ENCODE peak calls at places on chromosomes 2 and 18, in eight cellular contexts. E, H, I, C, W, R, L and M are unnamed samples.
A peak's percentile ranks its signal among the peaks of the same experiment; 100 is the strongest.

GRCh38 chr18:50638623-50639398 is 78.9 kb downstream of the MAPK4 start:
- DNase-seq in H (no peak), L (no peak), W (no peak), C (no peak), E (no peak), I (no peak), R (no peak), M (no peak)

GRCh38 chr2:3040066-3040428 is 337.6 kb downstream of the EIPR1 start:
- DNase-seq in L (no peak), C (no peak), H (no peak), W (no peak), I (no peak), R (no peak), E (no peak), M (no peak)

GRCh38 chr2:206192157-206192556 is 32.5 kb downstream of the EEF1B2 start:
- DNase-seq in R (no peak), L (no peak), W (no peak), I (no peak), C (no peak), E (no peak), H (no peak), M (no peak)

GRCh38 chr2:5520352-5520996 is 171.7 kb upstream of the SOX11 start:
- DNase-seq in I (no peak), E (no peak), W (no peak), R (no peak), H (no peak), C (peak; percentile 75), L (no peak), M (no peak)

GRCh38 chr2:102059151-102059550 is 67.4 kb downstream of the IL1R2 start:
- DNase-seq in H (no peak), C (no peak), I (no peak), L (no peak), R (no peak), W (no peak), E (no peak), M (no peak)

GRCh38 chr2:12304494-12305228 is 412.1 kb upstream of the TRIB2 start:
- DNase-seq in C (no peak), I (no peak), R (no peak), E (peak; percentile 43), H (no peak), L (no peak), W (no peak), M (no peak)

GRCh38 chr2:113976277-113976928 is 86.5 kb downstream of the ACTR3 start:
- DNase-seq in W (no peak), E (no peak), L (no peak), R (no peak), H (no peak), I (no peak), C (no peak), M (no peak)

GRCh38 chr2:130391872-130392670 is 36.2 kb downstream of the PTPN18 start:
- DNase-seq in R (no peak), L (peak; percentile 77), H (no peak), W (no peak), I (peak; percentile 34), C (peak; percentile 64), E (no peak), M (no peak)

GRCh38 chr2:205766765-205767359 is 84.6 kb downstream of the NRP2 start:
- DNase-seq in W (peak; percentile 75), R (no peak), E (peak; percentile 68), C (peak; percentile 89), I (peak; percentile 55), H (peak; percentile 75), L (no peak), M (peak; percentile 35)

GRCh38 chr18:72898870-72899840 is 31.4 kb upstream of the NETO1 start:
- DNase-seq in L (no peak), W (no peak), I (peak; percentile 2), E (no peak), C (no peak), R (no peak), H (no peak), M (no peak)

GRCh38 chr18:32530947-32531651 is 60.4 kb upstream of the GAREM1 start:
- DNase-seq in E (no peak), W (no peak), C (no peak), H (no peak), L (no peak), I (no peak), R (no peak), M (peak; percentile 9)

DNA sequence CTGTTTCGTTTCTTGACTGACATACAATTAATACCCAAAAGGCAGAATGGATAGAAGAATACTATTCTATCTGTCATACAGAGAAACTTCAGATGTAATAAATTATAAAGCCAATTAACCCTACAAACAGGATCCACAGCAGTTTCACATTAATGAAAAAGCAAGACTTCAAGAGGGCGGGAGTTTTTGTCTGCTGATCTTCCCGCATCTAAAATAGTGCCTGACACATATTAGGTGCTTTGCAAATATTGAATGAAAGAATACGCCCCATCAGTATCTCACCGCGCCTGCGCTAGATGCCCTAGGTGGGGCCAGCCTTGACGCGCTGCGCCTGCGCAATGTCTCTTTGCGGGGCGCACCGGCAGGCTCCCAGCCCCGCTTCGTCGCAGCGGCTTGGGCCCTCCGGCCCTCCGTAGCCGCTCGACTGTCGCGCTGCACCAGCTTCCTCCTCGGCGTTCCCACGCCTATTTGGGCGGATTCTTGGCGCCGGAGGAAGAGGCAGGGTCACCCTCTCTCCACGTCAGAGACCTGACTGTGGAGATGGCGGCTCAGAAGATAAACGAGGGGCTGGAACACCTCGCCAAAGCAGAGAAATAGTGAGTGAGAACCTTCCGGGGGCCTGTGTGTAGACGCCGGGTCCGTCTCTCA is at the start of gene NAPG:
- DNase-seq in C (peak; percentile 96), L (peak; percentile 97), E (peak; percentile 93), W (peak; percentile 82), H (peak; percentile 92), R (peak; percentile 83), I (peak; percentile 81), M (peak; percentile 86)
- TF ChIP-seq POLR2A in C (no peak), L (no peak), E (peak; percentile 67), W (no peak), H (no peak), R (no peak), I (peak; percentile 63), M (peak; percentile 55)

DNA sequence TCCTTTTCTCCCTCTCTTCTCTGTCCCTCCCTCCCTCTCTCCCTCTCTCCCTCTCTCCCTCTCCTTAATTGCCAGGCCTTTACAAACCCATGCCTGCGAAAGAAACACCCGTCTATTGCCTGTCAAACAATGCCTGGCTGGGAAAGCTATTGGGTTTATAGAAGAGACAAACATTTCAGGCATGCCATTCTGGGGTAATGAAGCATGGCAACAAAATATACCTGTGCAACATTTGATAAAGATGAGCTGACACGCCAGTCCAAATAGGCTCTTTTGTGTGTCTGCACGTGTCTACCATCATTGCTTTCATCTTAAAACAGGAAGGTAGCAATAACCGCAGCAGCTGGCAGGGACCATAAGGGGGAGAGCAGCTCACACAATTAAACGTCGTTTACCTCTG is 282.1 kb downstream of the ZNF516 start:
- DNase-seq in C (no peak), R (no peak), I (no peak), H (no peak), W (no peak), L (no peak), E (no peak), M (no peak)
- TF ChIP-seq POLR2AphosphoS5 in C (no peak), R (no peak), I (no peak), H (no peak), W (no peak), L (no peak), E (no peak), M (no peak)

DNA sequence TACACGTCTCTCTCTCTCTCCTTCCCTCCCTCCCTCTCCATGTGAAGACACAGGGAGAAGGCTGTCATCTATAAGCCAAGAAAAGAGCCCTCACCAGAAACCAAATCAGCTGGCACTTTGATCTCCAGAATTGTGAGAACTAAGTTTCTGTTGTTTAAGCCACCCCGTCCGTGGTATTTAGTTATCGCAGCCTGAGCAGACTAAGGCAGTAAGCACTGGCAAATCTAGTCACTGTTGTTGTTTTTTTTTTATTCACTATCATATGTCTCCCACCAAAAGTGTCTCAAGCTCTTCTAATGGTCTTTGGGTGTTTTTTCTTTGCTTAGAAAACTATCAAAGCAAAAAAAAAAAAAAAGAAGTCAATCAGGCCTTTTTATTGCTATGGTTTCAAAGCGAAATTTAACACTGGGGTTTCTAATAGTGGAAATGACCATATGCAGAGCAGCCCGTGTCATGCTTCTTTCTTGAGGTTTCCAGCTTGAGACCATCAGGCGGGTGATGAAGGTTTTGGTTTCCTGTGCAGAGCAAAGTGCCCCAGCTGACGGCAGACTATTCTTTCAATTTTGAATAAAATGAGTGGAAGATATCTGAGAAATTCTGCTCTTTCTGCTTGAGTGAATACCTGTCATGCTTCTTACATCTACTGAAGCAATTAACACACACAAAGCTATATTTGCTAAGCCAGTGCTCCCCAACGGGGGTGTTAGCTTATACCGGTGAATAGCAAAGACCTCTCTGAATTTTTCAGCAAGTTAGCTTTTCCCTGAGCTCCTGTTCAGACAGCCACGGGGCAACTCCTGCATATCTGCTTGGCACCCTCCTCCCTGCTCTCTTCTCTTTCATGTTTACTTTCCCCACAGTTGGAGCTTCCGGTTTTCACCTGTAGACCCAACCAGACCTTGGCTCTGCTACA is 394.1 kb upstream of the ATP5MC3 start:
- DNase-seq in E (no peak), H (no peak), W (no peak), L (no peak), I (no peak), C (no peak), R (no peak), M (peak; percentile 13)
- TF ChIP-seq POLR2A in E (no peak), H (no peak), W (no peak), L (no peak), I (no peak), C (no peak), R (no peak), M (no peak)

GRCh38 chr18:12654971-12655370 is 2.9 kb downstream of the SPIRE1 start:
- DNase-seq in C (no peak), E (no peak), H (no peak), W (no peak), L (no peak), I (no peak), R (no peak), M (no peak)

GRCh38 chr18:12657849-12658829 is at the start of gene SPIRE1:
- DNase-seq in R (no peak), C (peak; percentile 86), I (peak; percentile 29), W (peak; percentile 28), H (peak; percentile 76), E (peak; percentile 70), L (peak; percentile 88), M (peak; percentile 37)

GRCh38 chr18:12656671-12657047 is 1.2 kb downstream of the SPIRE1 start:
- DNase-seq in L (no peak), R (no peak), E (no peak), H (no peak), C (no peak), W (no peak), I (no peak), M (no peak)

GRCh38 chr18:12659904-12660605 is 2.1 kb upstream of the SPIRE1 start:
- DNase-seq in R (peak; percentile 48), L (no peak), C (no peak), E (peak; percentile 41), I (peak; percentile 47), H (peak; percentile 35), W (no peak), M (no peak)

DNA sequence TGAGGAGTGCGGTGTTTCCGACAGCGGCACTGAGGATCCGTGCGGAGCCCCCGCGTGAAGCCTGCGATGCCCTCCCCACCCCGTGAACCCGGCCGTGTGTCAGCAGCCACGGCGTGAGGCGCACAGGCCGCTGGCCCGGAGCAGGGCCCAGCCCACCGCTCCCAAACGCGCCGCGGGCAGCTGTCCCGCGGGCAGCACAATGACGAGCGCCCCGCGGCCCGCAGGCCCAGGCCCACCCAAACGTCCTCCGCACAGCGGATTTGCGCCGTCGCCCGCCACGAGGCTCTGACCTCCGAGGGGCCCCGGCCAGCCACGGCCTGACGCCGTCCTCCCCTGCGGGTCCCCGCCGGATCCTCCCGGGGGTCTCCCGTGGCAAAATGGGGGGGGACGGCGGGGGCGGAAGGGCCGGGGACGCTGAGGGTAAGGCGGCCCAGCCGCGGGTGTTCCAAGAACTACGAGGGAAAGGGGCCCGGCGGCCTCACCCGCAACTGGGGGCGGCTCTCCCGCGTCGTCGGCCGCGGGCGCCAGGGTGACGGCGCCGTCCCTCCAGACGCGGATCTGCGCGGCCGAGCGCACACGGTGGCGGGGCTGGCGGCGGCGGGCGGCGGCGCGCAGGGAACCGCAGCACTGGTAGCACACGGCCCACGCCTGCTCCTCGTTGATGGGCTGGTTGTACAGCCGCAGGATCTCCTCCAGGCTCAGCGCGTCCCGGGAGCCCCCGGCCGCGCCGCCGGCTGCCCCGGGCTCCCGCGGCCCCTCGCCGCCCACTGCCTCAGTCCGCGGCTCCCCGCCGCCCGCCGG is 659 bp downstream of the SPIRE1 start:
- DNase-seq in H (peak; percentile 34), L (peak; percentile 77), R (no peak), E (peak; percentile 23), W (no peak), C (peak; percentile 71), I (no peak), M (peak; percentile 43)
- TF ChIP-seq POLR2AphosphoS5 in H (no peak), L (peak; percentile 65), R (no peak), E (no peak), W (peak; percentile 24), C (peak; percentile 74), I (no peak), M (no peak)